ENCODE peak calls at places on chromosomes 3 and 15, in six cellular contexts. T is HepG2; S is left ventricle myocardium inferior; J is right cardiac atrium; N is naive thymus-derived CD4-positive, alpha-beta T cell; W is foreskin keratinocyte. K is an unnamed sample.
A peak's percentile ranks its signal among the peaks of the same experiment; 100 is the strongest.

GRCh38 chr3:39000008-39000450 is 51.7 kb downstream of the SCN11A start:
- DNase-seq in J (no peak), S (no peak), W (peak; percentile 82), N (peak; percentile 39), T (peak; percentile 60), K (peak; percentile 12)

GRCh38 chr15:63107895-63108546 is 13.6 kb upstream of the LACTB start:
- DNase-seq in S (no peak), J (no peak), W (no peak), T (peak; percentile 98), N (no peak), K (no peak)

GRCh38 chr3:20406621-20407020 is 220.6 kb upstream of the SGO1 start:
- DNase-seq in W (no peak), J (no peak), N (no peak), S (no peak), T (no peak), K (no peak)

GRCh38 chr3:115659861-115660260 is 36.6 kb downstream of the GAP43 start:
- DNase-seq in N (no peak), J (no peak), S (no peak), T (no peak), W (no peak), K (no peak)

GRCh38 chr3:67529337-67529736 is 125.1 kb downstream of the SUCLG2 start:
- DNase-seq in J (no peak), S (no peak), W (no peak), N (no peak), T (peak; percentile 8), K (no peak)

GRCh38 chr3:72048873-72049272 is 263.9 kb upstream of the PROK2 start:
- DNase-seq in S (no peak), T (no peak), N (no peak), W (no peak), J (no peak), K (no peak)

GRCh38 chr15:36434160-36434559 is 145.3 kb upstream of the CDIN1 start:
- DNase-seq in S (no peak), N (no peak), J (no peak), W (no peak), T (no peak), K (no peak)

GRCh38 chr3:149207475-149207874 is 14.2 kb downstream of the CP start:
- DNase-seq in N (no peak), J (no peak), W (no peak), T (no peak), S (no peak), K (no peak)

GRCh38 chr15:58462547-58462946 is 30.8 kb downstream of the LIPC start:
- DNase-seq in J (no peak), N (no peak), T (no peak), W (no peak), S (no peak), K (no peak)

GRCh38 chr3:148588291-148588690 is 109.4 kb upstream of the AGTR1 start:
- DNase-seq in T (no peak), S (no peak), J (no peak), W (no peak), N (no peak), K (no peak)

GRCh38 chr15:79834496-79834895 is 62.3 kb downstream of the MTHFS start:
- DNase-seq in W (no peak), T (no peak), N (no peak), J (no peak), S (no peak), K (no peak)

GRCh38 chr3:170499562-170500156 is 81.0 kb downstream of the CLDN11 start:
- DNase-seq in T (peak; percentile 79), W (no peak), J (peak; percentile 52), N (no peak), S (no peak), K (no peak)

DNA sequence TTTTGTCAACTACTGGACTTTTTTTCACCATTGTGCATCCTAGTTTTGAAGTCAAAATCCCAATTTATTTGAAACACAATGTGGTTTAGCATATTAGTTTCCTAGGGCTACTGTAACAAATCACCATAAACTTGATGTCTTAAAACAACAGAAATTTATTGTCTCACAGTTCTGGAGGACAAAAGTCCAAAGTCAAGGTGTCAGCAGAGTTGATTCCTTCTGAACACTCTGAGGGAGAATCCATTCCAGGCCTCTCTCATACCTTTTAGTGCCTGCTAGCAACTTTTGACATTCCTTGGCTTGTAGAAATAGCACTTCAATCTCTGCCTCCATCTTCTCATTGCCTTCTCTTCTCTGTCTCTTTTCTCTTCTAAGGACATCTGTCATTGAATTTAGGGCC is 14.9 kb upstream of the SLC27A2 start:
- DNase-seq in W (no peak), N (no peak), J (no peak), T (no peak), S (no peak), K (no peak)
- H3K27ac ChIP-seq in W (no peak overlapping the region), N (no peak overlapping the region), J (no peak overlapping the region), T (no peak overlapping the region), S (no peak overlapping the region), K (no peak overlapping the region)

GRCh38 chr3:16086690-16087089 is 87.8 kb upstream of the GALNT15 start:
- DNase-seq in N (no peak), J (no peak), T (no peak), W (no peak), S (no peak), K (no peak)

GRCh38 chr3:16092923-16093322 is 81.6 kb upstream of the GALNT15 start:
- DNase-seq in N (no peak), S (no peak), T (no peak), W (no peak), J (no peak), K (no peak)

GRCh38 chr3:16088496-16088895 is 86.0 kb upstream of the GALNT15 start:
- DNase-seq in W (no peak), J (no peak), T (no peak), S (no peak), N (no peak), K (no peak)

GRCh38 chr3:16090711-16091110 is 83.8 kb upstream of the GALNT15 start:
- DNase-seq in J (no peak), W (no peak), S (no peak), T (no peak), N (no peak), K (no peak)

GRCh38 chr3:16090013-16090412 is 84.5 kb upstream of the GALNT15 start:
- DNase-seq in T (peak; percentile 12), N (no peak), J (no peak), S (no peak), W (peak; percentile 72), K (no peak)
- H3K27ac ChIP-seq in T (no peak overlapping the region), N (no peak overlapping the region), J (no peak overlapping the region), S (no peak overlapping the region), W (peak overlapping the region; percentile 11), K (no peak overlapping the region)

GRCh38 chr3:127574880-127575878 is 15.4 kb downstream of the TPRA1 start:
- DNase-seq in J (peak; percentile 93), N (peak; percentile 85), T (peak; percentile 46), S (peak; percentile 79), W (peak; percentile 55), K (peak; percentile 87)
- H3K27ac ChIP-seq in J (no peak overlapping the region), N (peak overlapping the region; percentile 39), T (no peak overlapping the region), S (no peak overlapping the region), W (no peak overlapping the region), K (no peak overlapping the region)

DNA sequence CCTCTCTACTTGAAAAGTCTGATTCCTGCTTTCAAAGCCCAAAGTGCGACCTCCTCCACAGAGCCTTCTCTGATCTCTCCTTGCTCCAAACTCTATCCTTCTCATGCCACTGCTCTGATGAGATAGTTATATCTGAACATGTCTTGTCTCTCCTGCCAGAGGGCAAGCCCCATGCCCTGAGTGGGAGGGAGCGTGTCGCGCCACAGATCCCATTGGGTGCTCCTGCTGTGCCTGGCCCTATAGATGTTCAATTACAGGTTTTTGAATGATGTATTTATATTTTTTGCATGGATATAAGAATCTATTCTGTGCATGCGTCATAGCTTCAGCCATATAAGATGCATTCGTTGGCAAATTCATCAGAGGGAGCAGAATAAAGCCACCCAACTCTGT is 20.4 kb downstream of the CORO2B start:
- DNase-seq in J (no peak), N (no peak), S (no peak), W (no peak), T (no peak), K (no peak)
- H3K27ac ChIP-seq in J (peak overlapping the region; percentile 41), N (no peak overlapping the region), S (peak overlapping the region; percentile 89), W (no peak overlapping the region), T (no peak overlapping the region), K (no peak overlapping the region)

GRCh38 chr3:64108281-64108680 is 85.0 kb upstream of the PSMD6 start:
- DNase-seq in J (no peak), W (no peak), S (no peak), N (no peak), T (no peak), K (no peak)
- H3K27ac ChIP-seq in J (no peak overlapping the region), W (no peak overlapping the region), S (no peak overlapping the region), N (no peak overlapping the region), T (no peak overlapping the region), K (no peak overlapping the region)

DNA sequence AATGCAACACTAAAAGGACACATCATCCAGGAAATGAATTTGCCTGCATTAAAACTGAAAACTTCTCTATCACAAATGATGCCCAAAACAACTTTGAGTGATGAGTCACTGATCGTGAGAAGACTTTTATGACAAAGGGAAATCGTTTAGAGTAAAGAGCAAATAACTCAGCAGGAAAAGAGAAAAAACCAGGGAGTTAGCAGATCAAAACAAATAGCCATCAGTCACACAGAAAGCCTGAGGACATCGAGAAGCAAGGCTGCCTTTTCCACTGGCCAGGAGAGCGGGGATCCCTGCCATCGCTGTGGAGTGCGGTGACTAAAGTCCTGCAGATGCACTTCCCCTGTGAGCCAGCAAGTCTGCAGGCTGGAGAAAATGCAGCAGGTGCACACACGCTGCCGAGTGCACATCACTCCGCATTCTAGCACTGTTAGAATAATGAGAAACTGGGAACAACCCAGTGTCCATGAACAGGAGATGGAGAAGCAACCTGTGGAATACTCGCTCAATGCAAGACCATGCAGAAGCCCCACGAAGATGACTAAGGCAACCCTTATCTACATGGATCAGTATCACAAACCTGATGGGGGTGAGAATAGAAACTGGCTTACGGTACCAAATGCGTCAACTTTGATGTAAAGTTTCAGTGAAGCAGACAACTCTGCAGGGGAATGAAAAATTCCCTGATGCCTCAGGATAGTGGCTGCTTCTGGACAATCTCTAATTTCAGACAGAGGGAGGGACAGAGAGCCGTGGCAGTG is 86.4 kb downstream of the NSMCE3 start:
- DNase-seq in N (no peak), J (no peak), W (peak; percentile 14), S (no peak), T (no peak), K (no peak)
- H3K27ac ChIP-seq in N (no peak overlapping the region), J (no peak overlapping the region), W (no peak overlapping the region), S (no peak overlapping the region), T (no peak overlapping the region), K (no peak overlapping the region)

GRCh38 chr3:186960327-186960726 is 30.0 kb downstream of the ST6GAL1 start:
- DNase-seq in T (no peak), J (no peak), S (no peak), N (no peak), W (no peak), K (no peak)
- H3K27ac ChIP-seq in T (no peak overlapping the region), J (no peak overlapping the region), S (peak overlapping the region; percentile 22), N (no peak overlapping the region), W (no peak overlapping the region), K (no peak overlapping the region)

DNA sequence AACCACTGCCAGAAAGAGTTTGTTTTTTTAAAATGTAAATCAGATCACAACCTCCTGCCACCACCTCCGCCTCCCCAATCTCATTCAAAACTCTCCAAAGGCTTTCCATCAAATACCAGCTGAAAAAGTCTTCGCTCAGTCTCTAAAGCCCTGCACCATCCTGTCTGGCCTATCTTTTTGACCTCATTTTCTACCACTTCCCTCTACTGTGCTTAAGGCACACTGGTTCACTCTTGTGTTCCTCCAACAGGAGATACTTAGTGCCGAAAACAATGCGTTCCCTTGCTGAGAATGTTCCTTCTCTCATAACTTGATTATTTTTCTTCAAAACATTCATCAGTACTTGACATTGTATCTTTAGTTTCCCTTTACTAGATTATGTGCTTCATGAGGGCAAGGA is 3.5 kb downstream of the BTBD1 start:
- DNase-seq in S (no peak), T (no peak), W (no peak), N (no peak), J (no peak), K (no peak)
- H3K27ac ChIP-seq in S (peak overlapping the region; percentile 43), T (no peak overlapping the region), W (no peak overlapping the region), N (no peak overlapping the region), J (no peak overlapping the region), K (no peak overlapping the region)

K was measured in SK-N-MC.